ENCODE peak calls at places on chromosomes 2 and 18, in five cellular contexts. C, Q, X, Y and F are unnamed samples.

GRCh38 chr2:240803191-240803590 is 16.8 kb downstream of the KIF1A start:
- DNase-seq in Q (no peak), C (no peak), Y (no peak), X (no peak), F (no peak)

GRCh38 chr2:88131999-88132368 is 4.1 kb upstream of the FABP1 start:
- DNase-seq in Y (no peak), C (no peak), Q (no peak), X (no peak), F (no peak)

GRCh38 chr2:85719609-85720240 is 25.6 kb downstream of the GNLY start:
- DNase-seq in Q (no peak), C (no peak), X (no peak), Y (no peak), F (no peak)

GRCh38 chr2:238163494-238164198 is 4.9 kb downstream of the ERFE start:
- DNase-seq in Y (no peak), C (no peak), Q (no peak), X (no peak), F (no peak)

GRCh38 chr2:226609361-226609760 is 190.3 kb downstream of the IRS1 start:
- DNase-seq in C (no peak), Y (no peak), Q (no peak), X (no peak), F (no peak)

GRCh38 chr2:138779451-138780440 is at the start of gene NXPH2:
- DNase-seq in X (no peak), Y (no peak), Q (no peak), C (no peak), F (no peak)

GRCh38 chr18:31490838-31491237 is 7.1 kb upstream of the DSG2 start:
- DNase-seq in Y (no peak), C (no peak), X (no peak), Q (no peak), F (no peak)

GRCh38 chr2:70580352-70580751 is 26.7 kb upstream of the TGFA start:
- DNase-seq in C (no peak), X (no peak), Q (no peak), Y (no peak), F (no peak)

GRCh38 chr2:163467206-163467605 is 268.6 kb downstream of the FIGN start:
- DNase-seq in Q (no peak), X (no peak), C (no peak), Y (no peak), F (no peak)
- TF ChIP-seq SP1 in Q (no peak), X (no peak), C (no peak), Y (no peak), F (no peak)

GRCh38 chr18:61833978-61834377 is 58.8 kb downstream of the RNF152 start:
- DNase-seq in Y (no peak), C (no peak), Q (no peak), X (no peak), F (no peak)

GRCh38 chr18:61832858-61833257 is 59.9 kb downstream of the RNF152 start:
- DNase-seq in Q (no peak), C (no peak), X (no peak), Y (no peak), F (no peak)

GRCh38 chr18:61831071-61831470 is 61.7 kb downstream of the RNF152 start:
- DNase-seq in C (no peak), Y (no peak), X (no peak), Q (no peak), F (no peak)

GRCh38 chr18:61829108-61829507 is 63.7 kb downstream of the RNF152 start:
- DNase-seq in Q (no peak), C (no peak), Y (no peak), X (no peak), F (no peak)

DNA sequence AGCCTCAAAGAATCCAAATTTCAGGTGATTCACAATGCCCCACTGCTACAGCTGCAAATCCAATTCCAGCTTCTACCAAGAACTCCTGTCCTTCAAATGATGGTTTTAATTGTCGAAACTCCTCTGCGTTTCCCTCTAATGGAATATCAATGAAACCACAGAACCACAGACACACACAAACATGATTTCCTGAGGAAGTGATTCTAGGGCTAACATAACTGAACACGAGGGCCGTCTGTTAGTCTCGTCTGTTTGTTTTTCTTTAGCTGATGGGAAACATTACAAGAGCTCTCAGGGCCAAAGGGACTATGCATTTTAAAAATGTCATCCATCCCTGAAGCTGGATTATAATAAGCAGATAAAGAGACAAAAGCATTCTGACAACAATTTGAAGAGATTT is 59.4 kb downstream of the RNF152 start:
- DNase-seq in Y (no peak), Q (peak), X (no peak), C (no peak), F (no peak)
- H3K4me2 ChIP-seq in Y (no peak), Q (no peak), X (no peak), C (no peak), F (no peak)

GRCh38 chr2:148132400-148132799 is 111.5 kb downstream of the MBD5 start:
- DNase-seq in C (no peak), Y (no peak), Q (no peak), X (no peak), F (no peak)
- TF ChIP-seq CEBPB in C (no peak), Y (no peak), Q (no peak), X (no peak), F (no peak)

GRCh38 chr2:209499071-209499470 is 75.2 kb downstream of the MAP2 start:
- DNase-seq in Q (no peak), Y (no peak), X (no peak), C (no peak), F (no peak)
- TF ChIP-seq SP1 in Q (no peak), Y (no peak), X (no peak), C (no peak), F (no peak)

DNA sequence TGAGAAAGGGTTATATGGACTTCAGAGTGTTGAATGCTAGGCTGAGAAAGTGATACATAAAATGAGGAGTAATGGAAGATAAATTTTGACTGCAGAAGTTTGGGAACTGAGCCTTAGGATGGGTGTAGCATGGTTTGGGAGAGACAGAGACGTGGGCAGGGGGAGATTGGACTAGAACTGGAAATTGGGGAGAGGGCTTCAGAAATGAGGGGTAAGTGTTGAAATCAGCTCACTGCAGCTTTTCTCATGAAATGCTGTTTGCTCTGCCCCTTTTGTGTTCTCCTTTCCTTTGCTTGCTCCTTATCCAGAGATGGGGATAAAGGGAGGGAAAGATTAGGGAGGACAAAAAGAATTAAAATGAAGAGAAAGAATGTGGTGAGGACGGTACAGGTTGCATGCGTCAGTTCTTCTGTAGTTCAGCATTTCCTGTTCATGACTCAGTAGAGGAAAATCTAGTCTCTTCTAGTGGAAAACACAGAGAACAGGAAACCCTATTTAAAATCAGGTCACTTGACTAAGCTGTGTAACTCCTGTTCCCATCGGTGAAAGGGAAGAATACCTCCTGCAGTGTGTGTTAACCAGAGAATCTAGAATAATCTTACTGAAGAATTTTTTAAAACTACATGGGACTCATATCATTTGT is 105.6 kb downstream of the CRIM1 start:
- DNase-seq in Y (peak), C (no peak), X (no peak), Q (peak), F (peak)
- H3K4me2 ChIP-seq in Y (no peak), C (no peak), X (peak), Q (peak), F (peak)